ENCODE peak calls at places on chromosomes 16 and 17, in eight cellular contexts. U is PC-3, H is GM12878, W is neural progenitor cell, N is IMR-90, R is OCI-LY7, O is fibroblast of lung, Q is H1. G is an unnamed sample.

GRCh38 chr16:74291577-74292208 is 4.9 kb upstream of the PSMD7 start:
- DNase-seq in W (no peak), N (peak; percentile 49), U (no peak), R (no peak), H (no peak), Q (no peak), O (peak; percentile 56), G (no peak)

GRCh38 chr16:10941127-10941933 is 938 bp downstream of the DEXI start:
- DNase-seq in W (peak; percentile 40), U (peak; percentile 23), O (no peak), R (no peak), H (no peak), N (no peak), Q (peak; percentile 58), G (no peak)

GRCh38 chr17:62653002-62653830 is 25.7 kb downstream of the MRC2 start:
- DNase-seq in O (peak; percentile 55), U (peak; percentile 68), H (peak; percentile 64), N (peak; percentile 31), W (peak; percentile 95), R (no peak), Q (peak; percentile 90), G (no peak)

GRCh38 chr17:73304971-73305786 is 6.6 kb downstream of the CDC42EP4 start:
- DNase-seq in H (no peak), R (no peak), O (peak; percentile 83), U (peak; percentile 84), Q (peak; percentile 63), N (peak; percentile 78), W (peak; percentile 35), G (no peak)

GRCh38 chr17:40363480-40363838 is 1.1 kb downstream of the GJD3 start:
- DNase-seq in H (no peak), W (peak; percentile 63), U (no peak), Q (peak; percentile 65), N (no peak), O (no peak), R (no peak), G (no peak)

GRCh38 chr17:61259360-61259759 is 140.3 kb upstream of the TBX2 start:
- DNase-seq in R (no peak), W (no peak), Q (no peak), N (no peak), U (no peak), H (no peak), O (no peak), G (no peak)

GRCh38 chr16:3131755-3132377 is 3.0 kb upstream of the ZNF213 start:
- DNase-seq in N (peak; percentile 35), Q (peak; percentile 85), O (peak; percentile 28), W (peak; percentile 78), U (peak; percentile 44), H (no peak), R (peak; percentile 57), G (peak; percentile 48)

GRCh38 chr17:74192950-74193781 is 10.3 kb upstream of the RPL38 start:
- DNase-seq in Q (no peak), U (peak; percentile 73), N (no peak), H (no peak), W (no peak), R (no peak), O (peak; percentile 71), G (peak; percentile 75)

GRCh38 chr16:25223964-25224363 is 7.2 kb downstream of the AQP8 start:
- DNase-seq in N (no peak), O (no peak), H (no peak), W (no peak), U (no peak), R (no peak), Q (no peak), G (no peak)

GRCh38 chr17:35341465-35341992 is 31.9 kb downstream of the SLFN11 start:
- DNase-seq in N (no peak), O (no peak), U (no peak), Q (no peak), W (no peak), R (peak; percentile 54), H (peak; percentile 71), G (no peak)

GRCh38 chr17:47829870-47830269 is 1.5 kb downstream of the MRPL10 start:
- DNase-seq in N (no peak), H (no peak), W (no peak), Q (no peak), R (no peak), U (no peak), O (no peak), G (no peak)

GRCh38 chr17:80146121-80147034 is 550 bp downstream of the EIF4A3 start:
- DNase-seq in H (no peak), U (peak; percentile 20), Q (no peak), N (peak; percentile 16), O (no peak), W (peak; percentile 75), R (peak; percentile 71), G (no peak)

DNA sequence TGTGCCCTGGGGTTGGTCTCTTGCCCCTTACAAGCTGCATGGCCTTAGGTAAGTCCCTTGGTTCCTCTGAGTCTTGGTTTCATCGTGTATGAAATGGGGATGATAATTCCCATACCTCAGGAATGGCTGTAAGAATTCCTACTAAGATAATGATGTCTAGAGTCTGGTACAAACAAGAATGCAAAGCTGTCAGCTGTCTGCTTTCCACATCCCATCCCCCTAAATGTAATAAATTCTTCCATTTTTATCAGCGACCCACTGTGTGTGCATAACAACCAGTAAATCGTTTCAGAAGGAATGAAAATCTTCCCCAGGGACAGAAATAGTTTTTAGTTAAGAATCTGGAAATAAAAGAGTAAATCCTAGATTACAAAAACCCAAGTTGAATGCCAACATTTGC is 95.4 kb downstream of the CPPED1 start:
- DNase-seq in U (no peak), R (no peak), W (no peak), H (no peak), Q (no peak), O (no peak), N (no peak), G (no peak)
- H2AFZ ChIP-seq in U (no peak overlapping the region), R (no peak overlapping the region), W (no peak overlapping the region), H (no peak overlapping the region), Q (no peak overlapping the region), O (no peak overlapping the region), N (no peak overlapping the region), G (no peak overlapping the region)

GRCh38 chr16:57865746-57866528 is 63.6 kb upstream of the KIFC3 start:
- DNase-seq in N (no peak), U (peak; percentile 57), W (no peak), O (no peak), H (no peak), Q (no peak), R (no peak), G (no peak)

GRCh38 chr16:57867000-57867561 is 64.8 kb upstream of the KIFC3 start:
- DNase-seq in U (no peak), O (no peak), Q (no peak), W (no peak), N (peak; percentile 10), R (no peak), H (no peak), G (no peak)

GRCh38 chr16:57866529-57866918 is 64.2 kb upstream of the KIFC3 start:
- DNase-seq in N (no peak), Q (no peak), O (no peak), R (no peak), U (no peak), W (no peak), H (no peak), G (no peak)

GRCh38 chr16:57862698-57863433 is 60.6 kb upstream of the KIFC3 start:
- DNase-seq in N (no peak), U (no peak), W (peak; percentile 17), Q (no peak), O (no peak), H (no peak), R (no peak), G (peak; percentile 96)

DNA sequence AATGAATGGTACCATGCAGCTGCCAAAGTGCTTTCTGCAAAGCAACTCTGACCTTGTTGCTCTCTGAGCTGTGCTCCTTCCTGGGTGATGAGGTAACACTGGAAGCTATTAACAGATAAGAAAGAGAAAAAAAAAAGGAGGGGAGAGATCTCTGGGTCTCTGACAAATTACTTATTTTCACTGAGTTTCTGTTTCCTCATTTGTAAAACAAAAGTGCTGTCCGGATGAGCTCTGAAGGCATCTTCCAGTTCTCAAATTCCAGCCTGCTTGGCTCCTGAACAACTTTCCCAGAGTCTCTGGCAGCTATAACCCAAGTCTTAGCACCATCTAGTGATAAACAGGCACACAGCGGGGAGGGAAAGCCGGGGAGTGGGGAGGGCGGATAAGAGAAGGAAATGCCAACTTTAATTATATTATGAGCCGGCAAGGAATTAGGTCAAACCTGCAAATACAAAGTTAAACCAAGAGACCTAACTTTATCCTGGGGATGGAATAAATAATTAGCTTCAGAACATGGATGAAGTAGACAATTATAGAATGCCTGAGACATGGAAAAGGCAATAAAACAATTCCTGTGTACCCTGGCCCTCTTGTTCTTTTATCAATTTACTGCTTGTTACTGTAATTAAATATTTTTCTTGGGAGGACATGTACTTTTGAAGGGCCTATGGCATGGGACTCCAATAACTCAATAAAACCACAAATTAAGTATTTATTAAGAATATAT is 61.3 kb upstream of the KIFC3 start:
- DNase-seq in N (peak; percentile 79), O (peak; percentile 80), U (peak; percentile 71), W (peak; percentile 70), R (no peak), Q (no peak), H (no peak), G (peak; percentile 68)
- H2AFZ ChIP-seq in N (no peak overlapping the region), O (no peak overlapping the region), U (no peak overlapping the region), W (no peak overlapping the region), R (no peak overlapping the region), Q (no peak overlapping the region), H (no peak overlapping the region), G (no peak overlapping the region)

DNA sequence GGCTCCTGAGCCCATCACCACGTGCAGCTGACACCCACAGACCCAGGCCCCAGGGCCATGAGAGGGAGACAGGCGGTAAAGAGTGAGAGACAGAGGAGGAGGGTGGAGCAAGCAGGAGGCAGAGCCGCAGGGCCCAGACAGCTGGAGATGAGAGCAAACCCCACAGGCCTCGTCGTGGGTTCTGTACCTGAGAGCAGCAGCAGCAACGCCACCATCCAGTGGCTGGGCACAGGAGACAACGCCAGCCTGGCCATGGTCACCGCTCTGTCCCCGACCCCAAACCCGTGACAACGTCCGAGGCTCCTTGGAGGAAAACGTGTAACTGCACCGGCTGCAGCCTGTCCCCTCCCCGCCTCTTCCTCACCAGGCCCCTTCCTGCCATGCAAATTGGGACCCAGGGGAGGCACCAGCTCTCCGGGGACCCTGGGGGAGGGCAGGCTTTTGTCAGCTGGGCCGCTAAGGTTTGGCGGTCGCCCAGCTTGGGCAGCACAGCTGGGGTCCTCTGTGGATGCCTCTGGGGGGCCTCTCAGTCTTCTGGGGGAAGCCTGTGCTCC is at the start of gene CD79B:
- DNase-seq in R (peak; percentile 93), Q (peak; percentile 45), N (no peak), H (no peak), W (no peak), U (no peak), O (no peak), G (no peak)
- H2AFZ ChIP-seq in R (no peak within 1 kb of the TSS), Q (peak within 1 kb of the TSS; percentile 77), N (no peak within 1 kb of the TSS), H (peak within 1 kb of the TSS; percentile 72), W (peak within 1 kb of the TSS; percentile 57), U (no peak within 1 kb of the TSS), O (no peak within 1 kb of the TSS), G (no peak within 1 kb of the TSS)

DNA sequence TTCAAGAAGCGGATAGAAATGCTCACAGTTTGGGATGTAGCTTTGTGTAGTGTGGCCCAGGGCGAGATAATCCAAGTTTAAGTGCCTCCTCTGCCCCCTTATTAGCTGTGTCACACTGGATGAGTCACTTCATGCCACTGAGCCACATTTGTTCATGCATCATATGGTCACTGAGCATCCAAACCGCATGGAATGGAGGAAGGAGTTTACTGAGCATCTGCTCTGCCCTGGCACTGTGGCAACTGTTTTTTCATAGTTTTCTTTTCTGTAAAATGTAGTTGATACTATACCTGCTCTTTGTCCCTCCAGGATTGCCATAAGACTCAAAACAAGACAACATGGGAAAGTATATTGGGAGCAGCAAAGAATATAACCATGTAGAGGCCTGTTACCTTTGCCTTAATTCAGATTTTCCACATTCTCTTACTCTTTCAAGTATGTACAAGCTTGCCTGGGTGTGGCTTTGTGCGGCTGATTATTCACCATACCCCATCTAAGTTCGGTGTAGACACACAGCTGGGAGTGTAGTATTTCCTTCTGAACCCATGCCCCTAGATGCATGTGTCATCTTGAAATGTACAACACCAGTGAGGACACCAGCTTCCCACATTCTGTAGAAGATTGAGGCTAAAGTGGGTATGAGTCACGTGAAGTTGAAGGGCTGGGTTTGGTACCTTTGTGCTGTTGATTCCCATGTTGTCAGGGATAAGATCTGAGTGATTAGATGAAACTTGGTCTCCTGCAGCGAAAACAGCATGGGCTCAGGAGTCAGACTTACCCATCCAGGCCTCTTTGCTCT is 14.8 kb upstream of the DHX8 start:
- DNase-seq in O (peak; percentile 92), W (no peak), H (no peak), N (peak; percentile 92), U (peak; percentile 91), R (no peak), Q (no peak), G (peak; percentile 74)
- H2AFZ ChIP-seq in O (no peak overlapping the region), W (no peak overlapping the region), H (no peak overlapping the region), N (peak overlapping the region; percentile 48), U (peak overlapping the region; percentile 10), R (no peak overlapping the region), Q (no peak overlapping the region), G (no peak overlapping the region)